ENCODE peak calls at places on chromosomes 3 and 15, in five cellular contexts. E, Q, K, U and H are unnamed samples.

GRCh38 chr15:36809380-36809779 is 230.0 kb downstream of the CDIN1 start:
- DNase-seq in Q (no peak), K (no peak), E (no peak), U (no peak), H (no peak)

GRCh38 chr3:114155370-114155821 is 23.5 kb downstream of the DRD3 start:
- DNase-seq in U (peak), K (peak), Q (no peak), E (peak), H (no peak)

GRCh38 chr15:52567886-52568568 is 803 bp downstream of the ARPP19 start:
- DNase-seq in U (no peak), K (peak), E (peak), Q (no peak), H (no peak)

GRCh38 chr15:95162967-95163531 is 931.7 kb downstream of the MCTP2 start:
- DNase-seq in K (peak), Q (peak), E (no peak), U (no peak), H (peak)

GRCh38 chr15:74402873-74403589 is 30.7 kb downstream of the SEMA7A start:
- DNase-seq in E (no peak), U (no peak), K (no peak), Q (no peak), H (no peak)

GRCh38 chr3:48151058-48151806 is 37.0 kb downstream of the CDC25A start:
- DNase-seq in K (peak), Q (peak), E (peak), U (peak), H (no peak)

GRCh38 chr3:14203521-14204079 is 25.0 kb downstream of the LSM3 start:
- DNase-seq in Q (peak), U (no peak), K (peak), E (peak), H (no peak)

GRCh38 chr3:148991219-148992026 is at the start of gene GYG1:
- DNase-seq in Q (peak), E (peak), U (peak), K (peak), H (no peak)

GRCh38 chr3:197420115-197420514 is 121.7 kb upstream of the DLG1 start:
- DNase-seq in U (no peak), K (no peak), E (no peak), Q (no peak), H (no peak)

GRCh38 chr15:69126054-69126469 is 34.4 kb upstream of the GLCE start:
- DNase-seq in U (no peak), K (peak), Q (peak), E (no peak), H (no peak)

GRCh38 chr3:129481783-129482332 is 41.8 kb downstream of the IFT122 start:
- DNase-seq in U (peak), Q (no peak), K (peak), E (peak), H (no peak)

GRCh38 chr3:50873376-50874157 is 198.8 kb downstream of the DOCK3 start:
- DNase-seq in U (no peak), K (no peak), Q (no peak), E (no peak), H (no peak)

GRCh38 chr3:67075295-67075694 is 77.2 kb downstream of the KBTBD8 start:
- DNase-seq in E (no peak), K (no peak), Q (no peak), U (no peak), H (no peak)

GRCh38 chr3:128247841-128248240 is 94.6 kb downstream of the EEFSEC start:
- DNase-seq in Q (no peak), U (no peak), K (no peak), E (no peak), H (no peak)

GRCh38 chr3:149808209-149808829 is 4.7 kb upstream of the RNF13 start:
- DNase-seq in K (peak), U (peak), E (peak), Q (peak), H (peak)

GRCh38 chr3:162998205-162998604 is 1501.6 kb downstream of the OTOL1 start:
- DNase-seq in U (no peak), Q (no peak), E (no peak), K (no peak), H (no peak)

GRCh38 chr3:56754753-56755365 is 46.9 kb downstream of the ARHGEF3 start:
- DNase-seq in E (no peak), Q (no peak), U (no peak), K (no peak), H (no peak)

GRCh38 chr3:173739716-173740115 is 342.2 kb downstream of the NLGN1 start:
- DNase-seq in U (no peak), Q (peak), K (no peak), E (peak), H (no peak)

GRCh38 chr3:64928683-64929082 is 240.9 kb upstream of the ADAMTS9 start:
- DNase-seq in E (no peak), Q (no peak), K (no peak), U (no peak), H (no peak)

GRCh38 chr15:51229907-51230328 is 108.5 kb downstream of the CYP19A1 start:
- DNase-seq in E (peak), Q (peak), K (peak), U (no peak), H (no peak)

GRCh38 chr15:63439536-63440264 is 58.1 kb upstream of the CA12 start:
- DNase-seq in U (no peak), E (no peak), K (peak), Q (no peak), H (no peak)

GRCh38 chr15:99335508-99335907 is 84.2 kb downstream of the LRRC28 start:
- DNase-seq in E (no peak), K (no peak), Q (no peak), U (no peak), H (no peak)

GRCh38 chr3:12574656-12575055 is 17.8 kb downstream of the MKRN2 start:
- DNase-seq in K (no peak), U (no peak), Q (no peak), E (no peak), H (no peak)

GRCh38 chr15:27250223-27250622 is 279.2 kb downstream of the GABRG3 start:
- DNase-seq in E (no peak), Q (no peak), K (no peak), U (no peak), H (peak)
- TF ChIP-seq CTCF in E (peak), Q (no peak), K (no peak), U (no peak), H (peak)

GRCh38 chr15:42456971-42457370 is 34.0 kb downstream of the ZNF106 start:
- DNase-seq in K (no peak), U (no peak), Q (no peak), E (no peak), H (no peak)

GRCh38 chr15:42461261-42461660 is 29.7 kb downstream of the ZNF106 start:
- DNase-seq in K (no peak), U (no peak), Q (no peak), E (no peak), H (no peak)

GRCh38 chr15:42457445-42458442 is 33.2 kb downstream of the ZNF106 start:
- DNase-seq in E (peak), Q (peak), K (peak), U (peak), H (peak)

GRCh38 chr15:42453826-42454225 is 37.1 kb downstream of the ZNF106 start:
- DNase-seq in U (no peak), E (no peak), K (no peak), Q (no peak), H (no peak)

GRCh38 chr15:42456539-42456938 is 34.4 kb downstream of the ZNF106 start:
- DNase-seq in E (no peak), Q (no peak), U (no peak), K (no peak), H (no peak)
- H3K4me3 ChIP-seq in E (no peak), Q (peak), U (peak), K (no peak), H (no peak)

DNA sequence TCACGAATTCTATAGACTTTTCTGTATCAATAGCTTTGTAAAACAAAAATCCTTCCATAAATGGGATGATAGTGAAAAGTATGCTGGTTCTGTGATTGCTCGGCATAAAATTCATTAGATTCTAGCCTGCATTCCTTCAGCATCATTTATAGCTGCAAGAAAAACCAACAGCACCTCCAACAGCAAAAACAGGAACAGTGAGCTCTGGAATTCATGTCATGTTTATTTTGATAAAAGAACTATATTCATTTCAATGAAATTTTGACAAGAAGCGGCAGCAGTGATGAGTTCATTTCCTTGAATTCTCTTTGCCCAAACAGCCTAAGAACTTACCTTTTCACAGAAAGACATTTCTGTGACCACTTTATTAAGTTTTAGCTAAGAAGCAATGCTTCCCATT is 515.2 kb upstream of the CCDC54 start:
- DNase-seq in K (peak), Q (peak), E (no peak), U (no peak), H (no peak)
- TF ChIP-seq CTCF in K (no peak), Q (peak), E (peak), U (peak), H (peak)

DNA sequence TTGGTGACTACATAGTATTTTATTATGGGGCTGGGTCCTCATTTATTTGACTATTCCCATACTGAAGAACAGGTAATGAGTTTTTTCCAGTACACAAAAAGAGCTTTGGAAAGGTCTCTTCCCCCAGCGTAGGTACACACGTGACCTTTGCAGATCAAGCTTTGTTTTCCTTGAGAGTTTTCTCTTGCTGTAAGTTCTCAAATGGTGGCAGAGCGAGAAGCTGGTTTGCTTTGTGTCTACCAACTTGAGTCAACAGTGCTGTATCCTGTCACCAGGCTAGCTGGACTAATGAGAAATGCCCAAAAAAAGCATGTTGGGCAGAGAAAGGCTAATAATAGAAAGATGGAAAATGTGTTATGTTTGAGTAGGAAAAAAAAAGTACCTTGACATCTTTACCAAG is 21.7 kb downstream of the GXYLT2 start:
- DNase-seq in U (no peak), K (no peak), Q (no peak), E (no peak), H (no peak)
- H3K4me3 ChIP-seq in U (no peak), K (no peak), Q (no peak), E (no peak), H (no peak)